ENCODE peak calls at places on chromosomes 12 and 14, in nine cellular contexts. F is CD8-positive, alpha-beta memory T cell; T is adrenal gland; P is neuronal stem cell; D is stomach; G is body of pancreas; I is psoas muscle; V is kidney; X is coronary artery. L is an unnamed sample.

GRCh38 chr14:96811265-96811664 is 14.1 kb downstream of the VRK1 start:
- DNase-seq in G (no peak), P (no peak), V (no peak), I (no peak), T (no peak), F (no peak), X (no peak), D (no peak), L (no peak)

GRCh38 chr12:31323466-31324115 is 2.4 kb downstream of the SINHCAF start:
- DNase-seq in G (no peak), P (peak), X (peak), T (peak), F (peak), V (peak), I (no peak), D (peak), L (no peak)

GRCh38 chr12:32366704-32367103 is 32.7 kb upstream of the FGD4 start:
- DNase-seq in X (no peak), G (no peak), D (no peak), P (no peak), V (no peak), F (no peak), T (no peak), I (no peak), L (no peak)

GRCh38 chr14:91388551-91388975 is 29.1 kb downstream of the CCDC88C start:
- DNase-seq in D (no peak), G (peak), P (no peak), T (no peak), V (no peak), X (no peak), I (peak), F (peak), L (no peak)

GRCh38 chr12:14960548-14961465 is 594 bp downstream of the ARHGDIB start:
- DNase-seq in D (no peak), X (no peak), P (no peak), V (no peak), I (peak), F (peak), G (no peak), T (no peak), L (no peak)

GRCh38 chr12:69490920-69491643 is 20.9 kb downstream of the FRS2 start:
- DNase-seq in D (no peak), V (no peak), G (no peak), P (no peak), I (no peak), X (no peak), T (no peak), F (no peak), L (no peak)

GRCh38 chr14:73789996-73790581 is 61.5 kb upstream of the PTGR2 start:
- DNase-seq in F (no peak), P (no peak), I (peak), G (peak), X (peak), T (no peak), V (no peak), D (no peak), L (peak)

GRCh38 chr14:95526483-95527391 is 8.1 kb upstream of the GLRX5 start:
- DNase-seq in V (no peak), D (no peak), F (no peak), X (no peak), I (no peak), T (no peak), P (no peak), G (no peak), L (no peak)

GRCh38 chr12:86710110-86710509 is 453.9 kb upstream of the MGAT4C start:
- DNase-seq in P (no peak), G (no peak), V (no peak), X (no peak), D (no peak), I (no peak), F (no peak), T (no peak), L (no peak)

GRCh38 chr14:82963756-82964155 is 1430.1 kb upstream of the SEL1L start:
- DNase-seq in F (no peak), T (no peak), I (no peak), V (no peak), X (no peak), P (no peak), D (no peak), G (no peak), L (no peak)

GRCh38 chr12:56629459-56630179 is 507 bp downstream of the BAZ2A start:
- DNase-seq in G (no peak), P (no peak), F (peak), D (no peak), T (peak), X (no peak), I (peak), V (no peak), L (no peak)

GRCh38 chr12:121905746-121906145 is 12.6 kb upstream of the CFAP251 start:
- DNase-seq in G (no peak), X (no peak), I (no peak), D (no peak), T (no peak), P (no peak), V (no peak), F (no peak), L (no peak)

GRCh38 chr12:1800646-1801284 is 19.6 kb upstream of the LRTM2 start:
- DNase-seq in G (no peak), P (peak), X (peak), D (peak), I (peak), V (peak), F (peak), T (no peak), L (no peak)

GRCh38 chr12:39125580-39125979 is 220.2 kb upstream of the CPNE8 start:
- DNase-seq in X (no peak), F (no peak), V (no peak), D (no peak), P (no peak), G (no peak), T (no peak), I (no peak), L (no peak)

GRCh38 chr12:31210104-31210503 is 115.8 kb downstream of the SINHCAF start:
- DNase-seq in X (no peak), G (no peak), D (no peak), T (no peak), V (no peak), F (no peak), P (no peak), I (no peak), L (no peak)

GRCh38 chr14:104937161-104937560 is 12.5 kb downstream of the PLD4 start:
- DNase-seq in D (no peak), P (no peak), X (no peak), G (no peak), T (no peak), F (no peak), I (no peak), V (no peak), L (no peak)

GRCh38 chr12:44465139-44465538 is 411.0 kb downstream of the NELL2 start:
- DNase-seq in F (no peak), I (no peak), T (no peak), X (no peak), P (no peak), D (no peak), V (no peak), G (no peak), L (no peak)

GRCh38 chr14:90583427-90583826 is 186.6 kb downstream of the CALM1 start:
- DNase-seq in D (no peak), F (peak), P (no peak), V (no peak), I (no peak), T (no peak), G (no peak), X (no peak), L (no peak)

GRCh38 chr14:68695871-68696665 is 96.8 kb downstream of the ZFP36L1 start:
- DNase-seq in X (peak), D (no peak), F (no peak), T (no peak), V (no peak), I (no peak), P (no peak), G (no peak), L (no peak)

GRCh38 chr12:121789233-121789781 is 4.2 kb downstream of the RHOF start:
- DNase-seq in F (peak), I (no peak), P (no peak), X (no peak), D (no peak), G (no peak), T (no peak), V (peak), L (no peak)

GRCh38 chr12:57106021-57106708 is 5.0 kb downstream of the STAT6 start:
- DNase-seq in D (peak), P (no peak), T (peak), I (no peak), G (no peak), F (no peak), X (no peak), V (no peak), L (no peak)

GRCh38 chr12:8941691-8942478 is 7.6 kb downstream of the M6PR start:
- DNase-seq in P (no peak), X (no peak), V (no peak), D (no peak), I (no peak), G (no peak), T (no peak), F (no peak), L (no peak)

GRCh38 chr14:46108228-46108627 is 543.4 kb downstream of the RPL10L start:
- DNase-seq in X (no peak), F (no peak), T (no peak), P (no peak), G (no peak), V (peak), D (no peak), I (no peak), L (no peak)

GRCh38 chr12:91219511-91219910 is 36.9 kb upstream of the DCN start:
- DNase-seq in T (no peak), G (no peak), P (no peak), V (no peak), D (no peak), F (no peak), I (no peak), X (no peak), L (no peak)

GRCh38 chr12:19036673-19037357 is 92.7 kb upstream of the PLEKHA5 start:
- DNase-seq in V (no peak), D (no peak), T (no peak), F (no peak), P (no peak), I (no peak), X (no peak), G (no peak), L (no peak)

GRCh38 chr12:95721320-95721719 is 69.2 kb downstream of the NTN4 start:
- DNase-seq in V (no peak), D (no peak), G (no peak), X (no peak), P (no peak), F (no peak), I (no peak), T (no peak), L (no peak)

GRCh38 chr14:77051101-77051500 is 22.6 kb upstream of the IRF2BPL start:
- DNase-seq in X (peak), F (no peak), P (no peak), G (peak), I (peak), V (peak), D (peak), T (peak), L (peak)

GRCh38 chr12:3092770-3093169 is 15.6 kb downstream of the TSPAN9 start:
- DNase-seq in P (no peak), V (no peak), I (no peak), F (no peak), X (no peak), T (no peak), D (no peak), G (no peak), L (no peak)

GRCh38 chr14:29709490-29709889 is 218.2 kb downstream of the PRKD1 start:
- DNase-seq in D (no peak), T (no peak), P (no peak), X (no peak), I (no peak), G (no peak), V (no peak), F (no peak), L (no peak)

GRCh38 chr12:14886271-14886670 is 617 bp upstream of the MGP start:
- DNase-seq in V (no peak), T (no peak), I (no peak), D (no peak), G (no peak), F (no peak), P (no peak), X (no peak), L (no peak)

GRCh38 chr12:51906452-51907082 is 737 bp upstream of the ACVRL1 start:
- DNase-seq in F (no peak), P (no peak), G (no peak), V (peak), D (no peak), T (no peak), X (peak), I (peak), L (no peak)

GRCh38 chr14:26200675-26201074 is 397.2 kb downstream of the NOVA1 start:
- DNase-seq in G (no peak), T (no peak), I (no peak), V (no peak), P (no peak), F (no peak), D (no peak), X (no peak), L (no peak)

GRCh38 chr12:111409403-111410228 is 3.9 kb downstream of the SH2B3 start:
- DNase-seq in D (no peak), I (peak), P (no peak), V (peak), T (peak), G (peak), X (no peak), F (no peak), L (peak)

GRCh38 chr12:58727526-58727925 is 192.8 kb downstream of the LRIG3 start:
- DNase-seq in D (no peak), X (no peak), I (no peak), F (no peak), G (no peak), P (no peak), T (no peak), V (no peak), L (no peak)

GRCh38 chr12:18382486-18382885 is 121.2 kb downstream of the PIK3C2G start:
- DNase-seq in D (no peak), X (no peak), P (no peak), V (no peak), I (no peak), G (no peak), T (no peak), F (no peak), L (no peak)

GRCh38 chr12:83074495-83074894 is 387.8 kb downstream of the TMTC2 start:
- DNase-seq in X (no peak), P (no peak), F (no peak), V (no peak), T (no peak), I (no peak), G (no peak), D (no peak), L (no peak)

GRCh38 chr12:50090391-50090790 is 5.2 kb downstream of the SMARCD1 start:
- DNase-seq in V (no peak), F (no peak), P (no peak), G (no peak), I (no peak), T (no peak), D (no peak), X (no peak), L (no peak)

GRCh38 chr12:50087995-50088394 is 2.9 kb downstream of the SMARCD1 start:
- DNase-seq in D (no peak), T (no peak), P (no peak), V (no peak), X (no peak), F (no peak), I (no peak), G (no peak), L (no peak)

GRCh38 chr12:50089730-50090129 is 4.6 kb downstream of the SMARCD1 start:
- DNase-seq in V (peak), G (no peak), D (no peak), P (no peak), F (peak), X (no peak), T (no peak), I (no peak), L (no peak)

GRCh38 chr12:50087159-50087558 is 2.0 kb downstream of the SMARCD1 start:
- DNase-seq in D (no peak), T (no peak), G (no peak), P (no peak), X (no peak), V (peak), F (peak), I (no peak), L (no peak)

DNA sequence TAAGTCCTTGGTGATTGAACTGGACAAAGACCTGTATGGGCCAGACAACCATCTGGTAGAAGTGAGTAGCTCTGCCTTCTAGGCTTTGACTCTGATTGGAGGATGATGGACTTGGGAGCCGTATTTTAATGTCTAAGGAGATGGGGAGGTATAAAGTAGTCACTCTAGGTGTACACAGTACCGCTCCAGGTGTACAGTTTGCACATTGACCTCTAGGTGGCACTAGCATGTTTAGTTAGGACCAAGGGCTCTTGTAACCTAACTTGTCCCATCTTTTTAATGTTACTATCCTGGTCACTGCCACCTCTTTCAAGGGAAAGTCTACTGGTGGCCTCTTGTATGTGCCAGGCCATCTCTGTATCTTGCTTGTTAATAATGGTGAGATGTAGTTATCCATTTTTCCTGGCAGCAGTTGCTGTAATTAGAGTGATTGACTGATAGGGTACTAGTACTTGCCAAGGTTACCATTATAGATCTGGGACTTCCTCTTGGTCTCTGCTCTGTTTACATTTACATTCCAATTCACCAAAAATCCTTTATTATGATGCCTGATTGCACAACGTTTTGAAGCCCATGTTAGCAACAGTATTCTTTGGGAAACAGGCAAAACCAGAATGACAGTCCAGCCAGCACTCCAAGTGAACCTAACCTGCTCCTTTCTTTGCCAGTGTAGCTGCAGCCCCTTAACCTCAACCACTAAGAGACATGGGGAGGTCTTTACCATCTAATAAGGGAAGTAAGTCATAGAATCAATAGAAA is 3.6 kb downstream of the SMARCD1 start:
- DNase-seq in X (no peak), D (peak), G (peak), T (peak), V (no peak), I (no peak), P (no peak), F (peak), L (no peak)
- H3K27ac ChIP-seq in X (no peak), D (no peak), G (peak), T (no peak), V (no peak), I (no peak), P (no peak), F (no peak), L (peak)

GRCh38 chr12:131030472-131031328 is 77.0 kb downstream of the ADGRD1 start:
- DNase-seq in P (peak), I (no peak), F (no peak), T (no peak), X (no peak), G (no peak), V (no peak), D (no peak), L (no peak)

GRCh38 chr12:131027876-131028586 is 74.3 kb downstream of the ADGRD1 start:
- DNase-seq in D (no peak), G (no peak), P (no peak), V (no peak), F (no peak), I (no peak), X (no peak), T (no peak), L (no peak)

GRCh38 chr12:131025939-131026702 is 72.4 kb downstream of the ADGRD1 start:
- DNase-seq in T (no peak), X (no peak), P (no peak), I (no peak), G (no peak), D (no peak), V (no peak), F (no peak), L (no peak)

GRCh38 chr12:131025234-131025633 is 71.5 kb downstream of the ADGRD1 start:
- DNase-seq in T (no peak), G (no peak), F (no peak), P (no peak), V (no peak), D (no peak), X (no peak), I (no peak), L (no peak)

GRCh38 chr12:131028587-131029338 is 75.1 kb downstream of the ADGRD1 start:
- DNase-seq in V (no peak), X (no peak), F (no peak), I (no peak), D (no peak), P (no peak), G (no peak), T (no peak), L (no peak)
- H3K4me3 ChIP-seq in V (no peak), X (no peak), F (no peak), I (no peak), D (no peak), P (no peak), G (no peak), T (no peak), L (no peak)

GRCh38 chr12:114409796-114410520 is 4.0 kb upstream of the TBX5 start:
- DNase-seq in D (no peak), T (no peak), V (no peak), F (no peak), I (no peak), P (no peak), X (no peak), G (no peak), L (no peak)
- H3K27ac ChIP-seq in D (no peak), T (no peak), V (no peak), F (no peak), I (no peak), P (no peak), X (peak), G (no peak), L (no peak)

DNA sequence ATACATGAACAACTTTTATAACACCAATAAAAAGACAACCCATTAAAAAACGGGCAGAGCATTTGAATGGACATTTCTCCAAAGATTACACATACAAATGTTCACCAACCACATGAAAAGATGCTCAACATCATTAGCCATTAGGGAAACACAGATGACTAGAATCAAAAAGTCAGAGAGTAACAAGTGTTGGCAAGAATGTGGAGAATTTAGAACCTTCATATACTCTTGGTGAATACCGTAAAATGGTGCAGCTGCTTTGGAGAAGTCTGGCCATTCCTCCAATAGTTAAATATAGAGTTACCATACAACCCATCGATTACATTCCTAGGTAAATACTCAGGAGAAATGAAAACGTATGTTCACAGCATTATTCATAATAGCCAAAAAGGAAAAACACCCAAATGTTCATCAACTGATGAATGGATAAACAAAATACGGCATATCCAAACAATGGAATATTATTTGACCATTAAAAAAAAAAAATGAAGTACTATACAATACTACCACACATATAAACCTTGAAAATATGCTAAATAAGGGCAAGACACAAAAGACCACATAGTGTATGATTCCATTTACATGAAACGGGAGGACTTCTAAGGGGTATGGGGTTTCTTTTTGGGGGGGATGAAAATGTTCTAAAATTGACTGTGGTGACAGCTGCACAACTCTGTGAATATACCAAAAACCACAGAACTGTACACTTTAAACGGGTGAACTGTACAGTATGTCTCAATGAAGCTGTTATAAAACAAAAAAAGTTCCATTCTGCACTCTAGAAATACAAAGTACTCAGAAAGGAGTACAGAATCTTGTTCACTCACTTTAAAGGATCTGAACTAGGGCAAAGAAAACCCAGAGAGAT is 3.2 kb downstream of the CORO1C start:
- DNase-seq in X (no peak), V (no peak), P (no peak), G (no peak), T (no peak), F (no peak), D (no peak), I (no peak), L (no peak)
- H3K4me3 ChIP-seq in X (peak), V (no peak), P (no peak), G (no peak), T (no peak), F (no peak), D (no peak), I (peak), L (peak)

L was measured in thoracic aorta.